ENCODE peak calls at places on chromosome 6, in five cellular contexts. G is nucleus accumbens, Z is T-helper 2 cell, V is GM13977, S is dermis microvascular lymphatic vessel endothelial cell. U is an unnamed sample.

GRCh38 chr6:4125933-4126864 is 9.2 kb downstream of the ECI2 start:
- DNase-seq in G (no peak), Z (no peak), V (no peak), S (peak; percentile 28), U (no peak)

GRCh38 chr6:132934496-132934895 is 120.1 kb downstream of the RPS12 start:
- DNase-seq in G (no peak), Z (no peak), V (no peak), S (no peak), U (no peak)

GRCh38 chr6:137309078-137309762 is 90.0 kb upstream of the IFNGR1 start:
- DNase-seq in G (no peak), Z (no peak), V (no peak), S (no peak), U (no peak)

GRCh38 chr6:20211037-20211940 is 980 bp downstream of the MBOAT1 start:
- DNase-seq in G (no peak), Z (no peak), V (peak; percentile 30), S (no peak), U (no peak)

GRCh38 chr6:16914184-16914583 is 152.9 kb upstream of the ATXN1 start:
- DNase-seq in G (no peak), Z (no peak), V (no peak), S (no peak), U (no peak)

GRCh38 chr6:163971841-163972838 is 557.6 kb downstream of the QKI start:
- DNase-seq in G (no peak), Z (no peak), V (no peak), S (no peak), U (no peak)

GRCh38 chr6:52829046-52829817 is 11.4 kb downstream of the GSTA5 start:
- DNase-seq in G (no peak), Z (no peak), V (no peak), S (no peak), U (no peak)

GRCh38 chr6:5130135-5130866 is 45.2 kb downstream of the PPP1R3G start:
- DNase-seq in G (no peak), Z (no peak), V (no peak), S (no peak), U (no peak)

GRCh38 chr6:91298543-91299145 is 711.8 kb upstream of the MAP3K7 start:
- DNase-seq in G (no peak), Z (no peak), V (no peak), S (no peak), U (no peak)

GRCh38 chr6:134729590-134729989 is 220.3 kb downstream of the ALDH8A1 start:
- DNase-seq in G (no peak), Z (no peak), V (no peak), S (no peak), U (no peak)

GRCh38 chr6:79946773-79947190 is 571 bp downstream of the ELOVL4 start:
- DNase-seq in G (no peak), Z (no peak), V (no peak), S (no peak), U (no peak)

GRCh38 chr6:75183099-75183541 is 22.7 kb downstream of the COL12A1 start:
- DNase-seq in G (no peak), Z (no peak), V (no peak), S (no peak), U (no peak)

GRCh38 chr6:132270745-132271414 is 130.4 kb downstream of the MOXD1 start:
- DNase-seq in G (no peak), Z (no peak), V (no peak), S (no peak), U (no peak)

GRCh38 chr6:64861039-64861651 is 845.9 kb downstream of the EYS start:
- DNase-seq in G (no peak), Z (no peak), V (no peak), S (no peak), U (no peak)

GRCh38 chr6:135880066-135880972 is 28.8 kb downstream of the PDE7B start:
- DNase-seq in G (no peak), Z (no peak), V (peak; percentile 37), S (no peak), U (peak; percentile 74)

GRCh38 chr6:129543981-129544380 is 166.0 kb downstream of the ARHGAP18 start:
- DNase-seq in G (no peak), Z (no peak), V (no peak), S (peak; percentile 9), U (no peak)

GRCh38 chr6:17429381-17430061 is 36.1 kb downstream of the CAP2 start:
- DNase-seq in G (no peak), Z (no peak), V (no peak), S (no peak), U (no peak)

U was measured in CD4-positive, CD25-positive, alpha-beta regulatory T cell.